ENCODE peak calls at places on chromosomes 5 and 9, in four cellular contexts. One of them, this sample, is unnamed.

GRCh38 chr9:118674942-118675341 is 694.3 kb downstream of the BRINP1 start:
- DNase-seq in cardiac muscle cell: no peak
- DNase-seq in neural crest cell: no peak
- DNase-seq in astrocyte of the spinal cord: no peak
- DNase-seq in this sample: no peak

GRCh38 chr9:123562844-123563346 is 206.9 kb downstream of the CRB2 start:
- DNase-seq in cardiac muscle cell: no peak
- DNase-seq in neural crest cell: no peak
- DNase-seq in astrocyte of the spinal cord: peak
- DNase-seq in this sample: no peak

GRCh38 chr9:87599901-87600610 is 102.4 kb downstream of the DAPK1 start:
- DNase-seq in cardiac muscle cell: no peak
- DNase-seq in neural crest cell: no peak
- DNase-seq in astrocyte of the spinal cord: peak
- DNase-seq in this sample: no peak

GRCh38 chr9:13064060-13064459 is 215.4 kb downstream of the MPDZ start:
- DNase-seq in cardiac muscle cell: no peak
- DNase-seq in neural crest cell: no peak
- DNase-seq in astrocyte of the spinal cord: no peak
- DNase-seq in this sample: no peak

GRCh38 chr9:98551511-98552286 is 157.0 kb downstream of the GABBR2 start:
- DNase-seq in cardiac muscle cell: no peak
- DNase-seq in neural crest cell: no peak
- DNase-seq in astrocyte of the spinal cord: peak
- DNase-seq in this sample: no peak

GRCh38 chr5:73282383-73282782 is 109.4 kb downstream of the TMEM174 start:
- DNase-seq in cardiac muscle cell: no peak
- DNase-seq in neural crest cell: no peak
- DNase-seq in astrocyte of the spinal cord: no peak
- DNase-seq in this sample: no peak

GRCh38 chr9:136010615-136011341 is 49.6 kb upstream of the UBAC1 start:
- DNase-seq in cardiac muscle cell: no peak
- DNase-seq in neural crest cell: no peak
- DNase-seq in astrocyte of the spinal cord: no peak
- DNase-seq in this sample: peak

GRCh38 chr5:71767661-71768060 is 48.6 kb downstream of the CARTPT start:
- DNase-seq in cardiac muscle cell: no peak
- DNase-seq in neural crest cell: no peak
- DNase-seq in astrocyte of the spinal cord: peak
- DNase-seq in this sample: no peak

GRCh38 chr5:77632526-77633268 is 5.8 kb downstream of the OTP start:
- DNase-seq in cardiac muscle cell: no peak
- DNase-seq in neural crest cell: no peak
- DNase-seq in astrocyte of the spinal cord: no peak
- DNase-seq in this sample: no peak

GRCh38 chr5:174555726-174556125 is 168.7 kb upstream of the MSX2 start:
- DNase-seq in cardiac muscle cell: no peak
- DNase-seq in neural crest cell: no peak
- DNase-seq in astrocyte of the spinal cord: no peak
- DNase-seq in this sample: no peak

GRCh38 chr9:109355564-109356297 is 34.9 kb upstream of the EPB41L4B start:
- DNase-seq in cardiac muscle cell: no peak
- DNase-seq in neural crest cell: no peak
- DNase-seq in astrocyte of the spinal cord: no peak
- DNase-seq in this sample: no peak

GRCh38 chr5:71892641-71893340 is 173.7 kb downstream of the CARTPT start:
- DNase-seq in cardiac muscle cell: no peak
- DNase-seq in neural crest cell: no peak
- DNase-seq in astrocyte of the spinal cord: no peak
- DNase-seq in this sample: no peak

GRCh38 chr9:126377521-126377920 is 50.9 kb downstream of the MVB12B start:
- DNase-seq in cardiac muscle cell: no peak
- DNase-seq in neural crest cell: no peak
- DNase-seq in astrocyte of the spinal cord: no peak
- DNase-seq in this sample: no peak

GRCh38 chr9:27131731-27132130 is 22.7 kb downstream of the TEK start:
- DNase-seq in cardiac muscle cell: no peak
- DNase-seq in neural crest cell: no peak
- DNase-seq in astrocyte of the spinal cord: no peak
- DNase-seq in this sample: no peak

GRCh38 chr5:65769539-65769938 is 47.5 kb downstream of the NLN start:
- DNase-seq in cardiac muscle cell: no peak
- DNase-seq in neural crest cell: no peak
- DNase-seq in astrocyte of the spinal cord: peak
- DNase-seq in this sample: no peak

GRCh38 chr9:131337131-131337848 is 47.8 kb downstream of the PLPP7 start:
- DNase-seq in cardiac muscle cell: no peak
- DNase-seq in neural crest cell: no peak
- DNase-seq in astrocyte of the spinal cord: no peak
- DNase-seq in this sample: no peak

GRCh38 chr9:98688710-98689495 is 19.8 kb downstream of the GABBR2 start:
- DNase-seq in cardiac muscle cell: no peak
- DNase-seq in neural crest cell: no peak
- DNase-seq in astrocyte of the spinal cord: no peak
- DNase-seq in this sample: no peak

GRCh38 chr9:127112056-127112455 is 10.4 kb downstream of the ANGPTL2 start:
- DNase-seq in cardiac muscle cell: no peak
- DNase-seq in neural crest cell: no peak
- DNase-seq in astrocyte of the spinal cord: no peak
- DNase-seq in this sample: peak

GRCh38 chr9:115373000-115373709 is 255.2 kb upstream of the TNC start:
- DNase-seq in cardiac muscle cell: no peak
- DNase-seq in neural crest cell: no peak
- DNase-seq in astrocyte of the spinal cord: peak
- DNase-seq in this sample: no peak

GRCh38 chr9:87676976-87677775 is 48.7 kb upstream of the CTSL start:
- DNase-seq in cardiac muscle cell: no peak
- DNase-seq in neural crest cell: no peak
- DNase-seq in astrocyte of the spinal cord: no peak
- DNase-seq in this sample: peak

GRCh38 chr9:107711528-107711927 is 222.0 kb upstream of the KLF4 start:
- DNase-seq in cardiac muscle cell: no peak
- DNase-seq in neural crest cell: no peak
- DNase-seq in astrocyte of the spinal cord: peak
- DNase-seq in this sample: no peak

GRCh38 chr9:92279302-92279701 is 14.2 kb downstream of the IARS1 start:
- DNase-seq in cardiac muscle cell: no peak
- DNase-seq in neural crest cell: no peak
- DNase-seq in astrocyte of the spinal cord: no peak
- DNase-seq in this sample: no peak

GRCh38 chr5:38670878-38671277 is 114.4 kb upstream of the LIFR start:
- DNase-seq in cardiac muscle cell: no peak
- DNase-seq in neural crest cell: no peak
- DNase-seq in astrocyte of the spinal cord: peak
- DNase-seq in this sample: no peak

GRCh38 chr9:137919095-137919465 is 41.5 kb downstream of the CACNA1B start:
- DNase-seq in cardiac muscle cell: no peak
- DNase-seq in neural crest cell: no peak
- DNase-seq in astrocyte of the spinal cord: no peak
- DNase-seq in this sample: no peak

GRCh38 chr9:129023036-129023907 is 4.9 kb downstream of the SH3GLB2 start:
- DNase-seq in cardiac muscle cell: no peak
- DNase-seq in neural crest cell: no peak
- DNase-seq in astrocyte of the spinal cord: peak
- DNase-seq in this sample: no peak

DNA sequence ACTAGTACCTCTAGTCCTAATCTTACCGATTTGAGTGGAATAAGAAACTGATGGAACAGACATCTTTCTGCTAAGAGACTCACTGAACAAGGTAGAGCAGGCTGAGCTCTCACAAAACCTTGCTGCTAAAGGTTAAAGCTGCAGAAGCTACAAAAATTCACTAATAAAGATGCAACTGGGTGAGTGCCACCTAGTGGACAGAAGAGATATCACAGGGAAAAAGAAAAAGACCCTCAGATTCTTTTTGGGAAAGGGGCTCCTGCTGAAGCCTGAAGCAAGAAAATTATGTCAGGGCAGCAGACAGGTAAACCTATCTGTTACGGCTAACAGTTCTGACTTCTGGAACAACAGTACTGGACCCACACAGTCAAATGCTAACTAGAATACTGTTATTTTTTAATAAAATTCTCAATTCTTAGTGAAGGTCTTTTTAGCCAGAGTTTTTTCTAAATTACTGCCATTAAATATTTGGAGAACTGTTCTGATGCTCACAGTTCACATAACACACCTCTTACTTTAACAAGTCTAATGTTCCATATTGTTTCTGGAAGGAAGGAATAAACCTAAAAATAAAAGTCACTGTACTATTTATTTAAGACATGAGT is 51.2 kb downstream of the DIAPH1 start:
- DNase-seq in cardiac muscle cell: peak
- DNase-seq in neural crest cell: no peak
- DNase-seq in astrocyte of the spinal cord: no peak
- DNase-seq in this sample: no peak
- TF ChIP-seq CTCF in cardiac muscle cell: peak
- TF ChIP-seq CTCF in neural crest cell: peak
- TF ChIP-seq CTCF in astrocyte of the spinal cord: peak
- TF ChIP-seq CTCF in this sample: peak

DNA sequence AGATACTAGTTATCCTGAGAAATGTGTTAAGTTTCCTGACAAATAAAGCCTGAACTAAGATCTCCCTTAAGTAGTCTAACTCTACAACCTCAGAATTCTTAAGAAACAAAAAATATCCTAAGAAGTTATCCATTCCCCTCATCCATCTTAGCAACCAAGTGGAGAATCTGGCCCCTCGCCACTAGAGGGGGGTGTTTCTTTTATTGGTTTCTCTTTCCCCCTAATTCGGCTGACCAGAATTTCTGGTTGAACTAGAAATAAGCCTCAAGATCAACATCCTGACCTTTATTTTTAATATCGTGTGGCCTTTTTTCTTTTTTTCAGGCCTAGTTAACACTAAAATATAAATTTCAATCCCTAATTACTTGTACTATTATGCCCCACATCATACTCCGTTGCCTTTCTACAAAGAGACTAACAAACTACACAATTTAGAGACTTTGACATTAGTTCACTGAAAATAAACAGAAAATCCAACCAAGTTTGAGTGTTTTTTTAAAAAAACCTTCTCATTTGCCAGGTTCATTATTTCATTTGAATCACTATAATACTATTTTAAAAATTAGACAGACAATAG is 14.3 kb upstream of the NR4A3 start:
- DNase-seq in cardiac muscle cell: peak
- DNase-seq in neural crest cell: peak
- DNase-seq in astrocyte of the spinal cord: peak
- DNase-seq in this sample: peak
- TF ChIP-seq CTCF in cardiac muscle cell: peak
- TF ChIP-seq CTCF in neural crest cell: peak
- TF ChIP-seq CTCF in astrocyte of the spinal cord: peak
- TF ChIP-seq CTCF in this sample: peak

GRCh38 chr9:113485761-113486115 is 22.2 kb downstream of the RGS3 start:
- DNase-seq in cardiac muscle cell: no peak
- DNase-seq in neural crest cell: no peak
- DNase-seq in astrocyte of the spinal cord: no peak
- DNase-seq in this sample: no peak

GRCh38 chr9:113486327-113486726 is 22.8 kb downstream of the RGS3 start:
- DNase-seq in cardiac muscle cell: no peak
- DNase-seq in neural crest cell: no peak
- DNase-seq in astrocyte of the spinal cord: no peak
- DNase-seq in this sample: no peak

GRCh38 chr9:113488071-113488470 is 24.5 kb downstream of the RGS3 start:
- DNase-seq in cardiac muscle cell: no peak
- DNase-seq in neural crest cell: no peak
- DNase-seq in astrocyte of the spinal cord: no peak
- DNase-seq in this sample: no peak

GRCh38 chr9:113492343-113493079 is 29.0 kb downstream of the RGS3 start:
- DNase-seq in cardiac muscle cell: no peak
- DNase-seq in neural crest cell: no peak
- DNase-seq in astrocyte of the spinal cord: no peak
- DNase-seq in this sample: no peak

DNA sequence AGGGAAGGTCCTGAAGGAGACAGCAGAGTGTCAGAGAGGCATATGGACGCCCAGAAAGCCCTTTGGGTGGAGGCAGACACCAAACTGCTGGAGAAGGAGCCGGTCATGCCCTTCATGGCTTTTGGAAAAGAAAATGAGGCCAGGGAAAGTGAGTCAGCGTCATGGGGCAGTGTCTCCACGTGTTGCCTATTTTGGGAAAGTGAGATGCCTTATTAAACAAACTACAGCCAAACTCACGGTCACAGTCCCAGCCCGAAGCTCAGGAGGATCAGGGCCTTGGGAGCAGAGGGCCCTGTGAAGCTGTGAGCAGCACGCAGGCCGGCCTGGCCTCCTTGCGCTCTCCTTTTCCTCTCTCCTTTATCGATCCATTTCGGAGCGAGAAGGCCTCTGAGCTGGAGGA is 25.0 kb downstream of the RGS3 start:
- DNase-seq in cardiac muscle cell: no peak
- DNase-seq in neural crest cell: no peak
- DNase-seq in astrocyte of the spinal cord: no peak
- DNase-seq in this sample: peak
- TF ChIP-seq CTCF in cardiac muscle cell: no peak
- TF ChIP-seq CTCF in neural crest cell: no peak
- TF ChIP-seq CTCF in astrocyte of the spinal cord: no peak
- TF ChIP-seq CTCF in this sample: no peak

GRCh38 chr5:135600141-135600570 is 21.4 kb upstream of the CXCL14 start:
- DNase-seq in cardiac muscle cell: no peak
- DNase-seq in neural crest cell: no peak
- DNase-seq in astrocyte of the spinal cord: no peak
- DNase-seq in this sample: no peak
- TF ChIP-seq CTCF in cardiac muscle cell: no peak
- TF ChIP-seq CTCF in neural crest cell: no peak
- TF ChIP-seq CTCF in astrocyte of the spinal cord: no peak
- TF ChIP-seq CTCF in this sample: no peak

GRCh38 chr5:54514269-54514668 is 3.3 kb upstream of the SNX18 start:
- DNase-seq in cardiac muscle cell: peak
- DNase-seq in neural crest cell: no peak
- DNase-seq in astrocyte of the spinal cord: no peak
- DNase-seq in this sample: no peak
- TF ChIP-seq CTCF in cardiac muscle cell: no peak
- TF ChIP-seq CTCF in neural crest cell: no peak
- TF ChIP-seq CTCF in astrocyte of the spinal cord: no peak
- TF ChIP-seq CTCF in this sample: no peak

DNA sequence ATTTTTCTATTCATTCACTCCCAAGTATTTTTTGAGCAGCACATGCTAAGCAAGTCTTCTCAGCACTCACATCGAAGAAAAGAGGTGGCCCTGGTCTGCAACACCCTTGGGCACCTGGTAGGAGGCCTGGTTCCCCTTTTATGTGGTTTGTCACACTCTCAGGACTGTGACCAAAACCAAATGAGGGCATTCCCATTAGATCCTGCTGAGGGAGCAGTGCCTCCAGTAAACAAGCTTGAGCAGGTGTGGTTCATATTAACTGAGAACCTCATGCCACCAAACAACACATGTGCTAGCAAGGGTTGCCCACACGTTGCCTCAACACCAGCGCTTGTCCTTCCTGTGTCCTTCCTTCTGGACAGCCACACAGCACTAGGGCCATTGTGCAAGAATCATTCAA is 26.9 kb upstream of the SYK start:
- DNase-seq in cardiac muscle cell: no peak
- DNase-seq in neural crest cell: no peak
- DNase-seq in astrocyte of the spinal cord: no peak
- DNase-seq in this sample: no peak
- TF ChIP-seq CTCF in cardiac muscle cell: no peak
- TF ChIP-seq CTCF in neural crest cell: no peak
- TF ChIP-seq CTCF in astrocyte of the spinal cord: no peak
- TF ChIP-seq CTCF in this sample: no peak

This sample was measured in heart left ventricle.